ENCODE peak calls at places on chromosomes 13 and 19, in nine cellular contexts. O is AML-193, T is cardiac fibroblast, Q is endothelial cell, A is right lobe of liver, Z is A549, H is EL, D is iPS-NIHi11, J is non-pigmented ciliary epithelial cell. K is an unnamed sample.

GRCh38 chr13:64154514-64154913 is 2738.9 kb upstream of the PCDH20 start:
- DNase-seq in O (no peak), T (peak), Q (no peak), A (no peak), Z (peak), H (peak), D (no peak), J (no peak), K (no peak)

GRCh38 chr19:1465191-1466016 is 13.6 kb downstream of the C19orf25 start:
- DNase-seq in O (no peak), T (peak), Q (no peak), A (peak), Z (no peak), H (no peak), D (peak), J (no peak), K (no peak)

GRCh38 chr19:4654437-4655361 is 15.4 kb downstream of the TNFAIP8L1 start:
- DNase-seq in O (no peak), T (no peak), Q (no peak), A (peak), Z (no peak), H (no peak), D (no peak), J (no peak), K (no peak)

GRCh38 chr19:17333611-17334413 is 843 bp downstream of the ANO8 start:
- DNase-seq in O (peak), T (peak), Q (no peak), A (no peak), Z (peak), H (peak), D (no peak), J (no peak), K (no peak)

GRCh38 chr19:10095948-10096614 is 6.4 kb downstream of the ANGPTL6 start:
- DNase-seq in O (no peak), T (peak), Q (peak), A (peak), Z (peak), H (peak), D (peak), J (no peak), K (peak)

GRCh38 chr13:80877209-80877943 is 536.5 kb upstream of the SPRY2 start:
- DNase-seq in O (no peak), T (no peak), Q (no peak), A (no peak), Z (no peak), H (no peak), D (no peak), J (no peak), K (no peak)

GRCh38 chr13:25406377-25406776 is 34.6 kb downstream of the ATP8A2 start:
- DNase-seq in O (no peak), T (no peak), Q (peak), A (no peak), Z (peak), H (peak), D (peak), J (no peak), K (no peak)

GRCh38 chr19:39502640-39503417 is 4.1 kb downstream of the DLL3 start:
- DNase-seq in O (no peak), T (peak), Q (peak), A (peak), Z (peak), H (peak), D (peak), J (no peak), K (no peak)

GRCh38 chr13:50378513-50378970 is 363.3 kb downstream of the KCNRG start:
- DNase-seq in O (no peak), T (no peak), Q (no peak), A (no peak), Z (no peak), H (no peak), D (no peak), J (no peak), K (no peak)

GRCh38 chr13:110546933-110547332 is 14.6 kb downstream of the RAB20 start:
- DNase-seq in O (no peak), T (peak), Q (no peak), A (peak), Z (peak), H (peak), D (no peak), J (peak), K (no peak)

K was measured in C1 segment of cervical spinal cord.